ENCODE peak calls at places on chromosomes 16 and 17, in nine cellular contexts. D is lung, V is ovary, X is A549, I is mammary epithelial cell, K is tibial nerve, C is IMR-90, H is dorsolateral prefrontal cortex, S is substantia nigra. A is an unnamed sample.

GRCh38 chr17:35449371-35449931 is 885 bp upstream of the SLFN13 start:
- DNase-seq in D (no peak), V (no peak), X (no peak), I (no peak), K (no peak), C (no peak), H (no peak), S (no peak), A (peak)

GRCh38 chr17:37488009-37488604 is 1.6 kb upstream of the DUSP14 start:
- DNase-seq in D (peak), V (no peak), X (peak), I (peak), K (no peak), C (peak), H (no peak), S (no peak), A (peak)

GRCh38 chr16:234468-235305 is at the start of gene FAM234A:
- DNase-seq in D (peak), V (peak), X (peak), I (peak), K (peak), C (peak), H (peak), S (peak), A (peak)

GRCh38 chr16:50662306-50662940 is 18.7 kb downstream of the SNX20 start:
- DNase-seq in D (no peak), V (no peak), X (no peak), I (no peak), K (no peak), C (no peak), H (no peak), S (no peak), A (no peak)

GRCh38 chr17:44557653-44558285 is 485 bp downstream of the FZD2 start:
- DNase-seq in D (no peak), V (peak), X (peak), I (peak), K (no peak), C (peak), H (no peak), S (no peak), A (peak)

GRCh38 chr17:9044796-9045470 is 23.6 kb downstream of the NTN1 start:
- DNase-seq in D (no peak), V (no peak), X (no peak), I (peak), K (no peak), C (no peak), H (no peak), S (no peak), A (no peak)

GRCh38 chr16:31033709-31034492 is 543 bp downstream of the STX4 start:
- DNase-seq in D (peak), V (peak), X (peak), I (peak), K (peak), C (peak), H (peak), S (peak), A (peak)

GRCh38 chr16:10031473-10031872 is 150.8 kb downstream of the GRIN2A start:
- DNase-seq in D (no peak), V (no peak), X (no peak), I (no peak), K (no peak), C (no peak), H (no peak), S (no peak), A (no peak)

GRCh38 chr16:46833465-46833810 is 2.5 kb upstream of the C16orf87 start:
- DNase-seq in D (no peak), V (no peak), X (no peak), I (no peak), K (no peak), C (peak), H (no peak), S (no peak), A (no peak)

GRCh38 chr16:57372372-57373116 is at the start of gene CX3CL1:
- DNase-seq in D (peak), V (peak), X (no peak), I (peak), K (no peak), C (peak), H (peak), S (peak), A (peak)

GRCh38 chr16:57376313-57376818 is 4.1 kb downstream of the CX3CL1 start:
- DNase-seq in D (no peak), V (no peak), X (no peak), I (no peak), K (no peak), C (no peak), H (no peak), S (no peak), A (no peak)

GRCh38 chr16:57371494-57372371 is 557 bp upstream of the CX3CL1 start:
- DNase-seq in D (no peak), V (no peak), X (no peak), I (no peak), K (no peak), C (no peak), H (no peak), S (no peak), A (no peak)

GRCh38 chr16:57373117-57373947 is 1.0 kb downstream of the CX3CL1 start:
- DNase-seq in D (no peak), V (no peak), X (no peak), I (no peak), K (no peak), C (no peak), H (no peak), S (no peak), A (no peak)

GRCh38 chr16:57374067-57374534 is 1.8 kb downstream of the CX3CL1 start:
- DNase-seq in D (no peak), V (no peak), X (no peak), I (peak), K (no peak), C (peak), H (peak), S (no peak), A (no peak)
- H3K27ac ChIP-seq in D (peak), V (no peak), X (peak), I (peak), K (peak), C (no peak), H (peak), S (no peak), A (peak)

GRCh38 chr17:67491009-67491677 is 114.1 kb downstream of the PITPNC1 start:
- DNase-seq in D (peak), V (peak), X (peak), I (peak), K (peak), C (peak), H (peak), S (peak), A (peak)
- H3K27ac ChIP-seq in D (no peak), V (no peak), X (peak), I (no peak), K (peak), C (no peak), H (peak), S (peak), A (no peak)

DNA sequence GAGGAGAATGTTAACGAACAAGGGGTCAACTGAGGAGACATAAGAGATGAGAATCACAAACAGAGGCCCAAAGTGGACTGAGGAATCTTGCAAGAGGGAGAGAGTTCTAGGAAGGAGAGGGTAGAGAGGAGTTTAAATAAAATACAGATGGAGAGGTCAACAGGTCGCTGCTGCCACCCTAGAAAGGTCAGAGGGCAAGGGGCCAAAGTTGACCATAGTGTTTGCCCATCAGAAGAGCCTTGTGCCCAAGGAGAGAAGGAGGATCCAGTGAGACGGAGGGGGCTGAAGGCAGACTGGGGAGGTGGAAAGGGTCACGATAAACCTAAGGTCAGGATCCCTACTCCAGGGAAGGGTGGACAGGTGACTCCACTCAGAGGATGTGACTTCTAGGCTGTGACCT is 6.9 kb upstream of the ITGA3 start:
- DNase-seq in D (no peak), V (no peak), X (no peak), I (no peak), K (no peak), C (no peak), H (no peak), S (no peak), A (no peak)
- H3K27ac ChIP-seq in D (no peak), V (no peak), X (peak), I (peak), K (no peak), C (no peak), H (no peak), S (no peak), A (no peak)

GRCh38 chr16:52546291-52546941 is 527 bp downstream of the TOX3 start:
- DNase-seq in D (no peak), V (no peak), X (no peak), I (no peak), K (no peak), C (no peak), H (no peak), S (no peak), A (no peak)
- H3K27ac ChIP-seq in D (no peak), V (no peak), X (peak), I (no peak), K (peak), C (no peak), H (no peak), S (peak), A (no peak)

GRCh38 chr16:17518441-17518840 is 47.7 kb upstream of the XYLT1 start:
- DNase-seq in D (no peak), V (no peak), X (no peak), I (peak), K (no peak), C (peak), H (no peak), S (no peak), A (no peak)

GRCh38 chr16:17519041-17519440 is 48.3 kb upstream of the XYLT1 start:
- DNase-seq in D (no peak), V (no peak), X (no peak), I (no peak), K (no peak), C (peak), H (no peak), S (no peak), A (no peak)

GRCh38 chr16:17519556-17519955 is 48.8 kb upstream of the XYLT1 start:
- DNase-seq in D (no peak), V (no peak), X (no peak), I (no peak), K (no peak), C (peak), H (no peak), S (no peak), A (no peak)

GRCh38 chr16:17515421-17516210 is 44.9 kb upstream of the XYLT1 start:
- DNase-seq in D (no peak), V (no peak), X (peak), I (peak), K (no peak), C (peak), H (no peak), S (no peak), A (no peak)

DNA sequence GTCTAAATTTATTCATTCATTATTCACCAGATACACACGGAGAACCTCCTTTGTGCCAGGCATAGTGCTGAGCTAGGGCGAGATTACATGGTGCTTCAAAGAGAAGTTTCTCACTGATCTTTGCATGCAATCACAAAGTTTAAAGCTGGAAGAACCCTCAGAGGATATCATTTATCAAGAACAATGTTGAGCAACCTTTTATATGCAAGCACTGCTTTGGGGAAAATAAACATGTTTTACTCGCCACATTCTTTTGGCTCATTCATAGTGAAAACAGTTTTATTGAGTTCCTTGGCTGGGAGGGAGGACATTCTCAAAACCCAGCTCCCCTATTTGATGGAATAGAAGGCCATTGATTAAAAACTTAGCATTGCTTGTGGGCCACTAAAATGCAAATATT is 49.8 kb upstream of the XYLT1 start:
- DNase-seq in D (no peak), V (no peak), X (no peak), I (no peak), K (no peak), C (peak), H (no peak), S (no peak), A (no peak)
- H3K27ac ChIP-seq in D (no peak), V (no peak), X (no peak), I (no peak), K (no peak), C (peak), H (no peak), S (no peak), A (no peak)

GRCh38 chr17:41287050-41287449 is 11.6 kb downstream of the KRTAP9-7 start:
- DNase-seq in D (no peak), V (no peak), X (peak), I (no peak), K (no peak), C (no peak), H (no peak), S (no peak), A (no peak)

GRCh38 chr17:41278176-41278955 is 2.9 kb downstream of the KRTAP9-7 start:
- DNase-seq in D (no peak), V (no peak), X (no peak), I (no peak), K (no peak), C (no peak), H (no peak), S (no peak), A (no peak)

GRCh38 chr17:41284546-41284945 is 9.0 kb downstream of the KRTAP9-7 start:
- DNase-seq in D (no peak), V (no peak), X (no peak), I (no peak), K (no peak), C (no peak), H (no peak), S (no peak), A (no peak)

GRCh38 chr17:41284043-41284442 is 8.5 kb downstream of the KRTAP9-7 start:
- DNase-seq in D (no peak), V (no peak), X (no peak), I (no peak), K (no peak), C (peak), H (no peak), S (no peak), A (no peak)
- H3K27ac ChIP-seq in D (no peak), V (no peak), X (no peak), I (no peak), K (no peak), C (peak), H (no peak), S (no peak), A (peak)

GRCh38 chr16:57434003-57434402 is 13.2 kb downstream of the CIAPIN1 start:
- DNase-seq in D (no peak), V (no peak), X (no peak), I (no peak), K (no peak), C (no peak), H (no peak), S (no peak), A (no peak)
- H3K27ac ChIP-seq in D (no peak), V (no peak), X (no peak), I (no peak), K (no peak), C (no peak), H (no peak), S (no peak), A (no peak)

GRCh38 chr17:80021600-80021999 is 14.1 kb downstream of the TBC1D16 start:
- DNase-seq in D (no peak), V (no peak), X (no peak), I (no peak), K (no peak), C (no peak), H (no peak), S (no peak), A (no peak)
- H3K27ac ChIP-seq in D (no peak), V (no peak), X (no peak), I (no peak), K (no peak), C (no peak), H (no peak), S (no peak), A (no peak)

GRCh38 chr17:68355093-68355492 is 63.8 kb downstream of the ARSG start:
- DNase-seq in D (no peak), V (no peak), X (peak), I (no peak), K (no peak), C (peak), H (no peak), S (no peak), A (peak)
- H3K27ac ChIP-seq in D (no peak), V (no peak), X (peak), I (no peak), K (no peak), C (peak), H (no peak), S (no peak), A (peak)

A was measured in mesenchymal stem cell.